ENCODE peak calls at places on chromosomes 7 and 10, in six cellular contexts. Y is left ventricle myocardium inferior, S is endothelial cell of umbilical vein, Q is ovary, D is brain microvascular endothelial cell, N is OCI-LY7. H is an unnamed sample.

GRCh38 chr7:12771378-12771877 is 84.0 kb downstream of the ARL4A start:
- DNase-seq in Y (no peak), Q (peak), N (no peak), S (peak), D (no peak), H (no peak)

GRCh38 chr10:91864744-91865143 is 44.5 kb downstream of the FGFBP3 start:
- DNase-seq in Q (no peak), S (no peak), D (no peak), Y (no peak), N (no peak), H (no peak)

GRCh38 chr7:82183633-82184032 is 259.9 kb downstream of the CACNA2D1 start:
- DNase-seq in Y (no peak), S (no peak), D (peak), N (no peak), Q (no peak), H (peak)

GRCh38 chr7:32536585-32536984 is 41.3 kb downstream of the AVL9 start:
- DNase-seq in D (peak), N (no peak), Y (no peak), Q (no peak), S (peak), H (no peak)

GRCh38 chr10:670038-670437 is 19.4 kb downstream of the DIP2C start:
- DNase-seq in D (no peak), S (no peak), Q (no peak), N (no peak), Y (no peak), H (no peak)

GRCh38 chr7:8982338-8982994 is 549.1 kb downstream of the NXPH1 start:
- DNase-seq in D (no peak), N (no peak), Q (no peak), Y (no peak), S (no peak), H (no peak)

GRCh38 chr10:101568054-101568745 is 19.9 kb downstream of the POLL start:
- DNase-seq in Y (no peak), D (no peak), Q (no peak), N (no peak), S (no peak), H (no peak)

GRCh38 chr7:98521089-98521692 is 95.9 kb upstream of the NPTX2 start:
- DNase-seq in Y (no peak), S (no peak), Q (no peak), D (no peak), N (no peak), H (no peak)

GRCh38 chr10:33198610-33199009 is 135.9 kb downstream of the NRP1 start:
- DNase-seq in S (peak), Y (no peak), D (no peak), N (no peak), Q (no peak), H (no peak)

GRCh38 chr7:30652132-30652531 is 30.1 kb downstream of the CRHR2 start:
- DNase-seq in N (no peak), D (no peak), Q (no peak), Y (no peak), S (no peak), H (no peak)

GRCh38 chr10:13404305-13404759 is 56.2 kb upstream of the SEPHS1 start:
- DNase-seq in S (peak), D (peak), Q (no peak), N (no peak), Y (no peak), H (no peak)

GRCh38 chr10:82294874-82295378 is 419.9 kb downstream of the NRG3 start:
- DNase-seq in N (no peak), Y (no peak), D (no peak), Q (no peak), S (no peak), H (no peak)

GRCh38 chr7:5629941-5630340 is 151.5 kb downstream of the RNF216 start:
- DNase-seq in Q (peak), N (no peak), D (peak), Y (no peak), S (peak), H (no peak)

GRCh38 chr10:21340341-21340740 is 185.1 kb downstream of the SKIDA1 start:
- DNase-seq in S (no peak), Q (no peak), Y (no peak), D (no peak), N (no peak), H (no peak)

GRCh38 chr7:55526770-55527169 is 45.5 kb downstream of the VOPP1 start:
- DNase-seq in S (no peak), Q (no peak), N (peak), Y (no peak), D (no peak), H (no peak)

GRCh38 chr10:119306514-119306951 is 99.2 kb downstream of the GRK5 start:
- DNase-seq in Y (no peak), S (peak), N (peak), D (no peak), Q (no peak), H (no peak)

GRCh38 chr7:50393547-50394252 is 56.5 kb downstream of the FIGNL1 start:
- DNase-seq in Y (no peak), Q (no peak), N (no peak), D (no peak), S (no peak), H (no peak)

GRCh38 chr10:79277579-79277978 is 69.7 kb upstream of the PPIF start:
- DNase-seq in S (no peak), Q (no peak), N (no peak), Y (no peak), D (no peak), H (no peak)

GRCh38 chr10:99981581-99982199 is 28.1 kb downstream of the DNMBP start:
- DNase-seq in N (no peak), D (no peak), Y (no peak), Q (no peak), S (no peak), H (no peak)

GRCh38 chr10:76082232-76082631 is 650.8 kb downstream of the LRMDA start:
- DNase-seq in N (no peak), S (no peak), Q (no peak), D (no peak), Y (no peak), H (peak)

GRCh38 chr7:144391823-144392255 is 11.7 kb downstream of the NOBOX start:
- DNase-seq in S (peak), N (peak), D (peak), Y (no peak), Q (no peak), H (no peak)

GRCh38 chr7:144670251-144670650 is 165.6 kb downstream of the TPK1 start:
- DNase-seq in Q (no peak), Y (no peak), D (no peak), S (peak), N (peak), H (no peak)

GRCh38 chr10:89302628-89303027 is 782 bp downstream of the IFIT2 start:
- DNase-seq in S (no peak), D (no peak), N (no peak), Q (no peak), Y (no peak), H (no peak)

GRCh38 chr7:27784399-27785053 is 44.6 kb downstream of the TAX1BP1 start:
- DNase-seq in N (peak), Q (no peak), Y (no peak), S (peak), D (peak), H (peak)

GRCh38 chr10:36358736-36359135 is 716.6 kb upstream of the FZD8 start:
- DNase-seq in D (no peak), N (no peak), S (no peak), Q (no peak), Y (no peak), H (no peak)

GRCh38 chr10:43120116-43120947 is 17.9 kb upstream of the CSGALNACT2 start:
- DNase-seq in S (no peak), D (no peak), Y (no peak), Q (no peak), N (no peak), H (no peak)

GRCh38 chr10:128274938-128275337 is 148.7 kb upstream of the MKI67 start:
- DNase-seq in S (no peak), N (no peak), Q (no peak), Y (no peak), D (no peak), H (peak)

GRCh38 chr7:144885453-144885852 is 49.6 kb upstream of the TPK1 start:
- DNase-seq in N (no peak), Y (no peak), Q (no peak), D (no peak), S (no peak), H (no peak)

GRCh38 chr7:20798081-20798693 is 11.5 kb upstream of the SP8 start:
- DNase-seq in Q (no peak), Y (no peak), D (no peak), S (peak), N (no peak), H (no peak)

GRCh38 chr10:113991091-113991860 is 52.4 kb upstream of the ADRB1 start:
- DNase-seq in Y (no peak), N (no peak), D (no peak), Q (no peak), S (no peak), H (no peak)

GRCh38 chr7:157548691-157549265 is 212.0 kb downstream of the DNAJB6 start:
- DNase-seq in Q (no peak), S (no peak), D (no peak), N (no peak), Y (no peak), H (no peak)

GRCh38 chr7:147586526-147586925 is 1004.0 kb upstream of the C7orf33 start:
- DNase-seq in Y (no peak), N (no peak), Q (no peak), D (no peak), S (no peak), H (no peak)

GRCh38 chr10:4981722-4982471 is 18.7 kb downstream of the AKR1C1 start:
- DNase-seq in S (peak), N (peak), Y (no peak), Q (no peak), D (no peak), H (no peak)
- H3K27ac ChIP-seq in S (no peak), N (no peak), Y (peak), Q (peak), D (no peak), H (no peak)

DNA sequence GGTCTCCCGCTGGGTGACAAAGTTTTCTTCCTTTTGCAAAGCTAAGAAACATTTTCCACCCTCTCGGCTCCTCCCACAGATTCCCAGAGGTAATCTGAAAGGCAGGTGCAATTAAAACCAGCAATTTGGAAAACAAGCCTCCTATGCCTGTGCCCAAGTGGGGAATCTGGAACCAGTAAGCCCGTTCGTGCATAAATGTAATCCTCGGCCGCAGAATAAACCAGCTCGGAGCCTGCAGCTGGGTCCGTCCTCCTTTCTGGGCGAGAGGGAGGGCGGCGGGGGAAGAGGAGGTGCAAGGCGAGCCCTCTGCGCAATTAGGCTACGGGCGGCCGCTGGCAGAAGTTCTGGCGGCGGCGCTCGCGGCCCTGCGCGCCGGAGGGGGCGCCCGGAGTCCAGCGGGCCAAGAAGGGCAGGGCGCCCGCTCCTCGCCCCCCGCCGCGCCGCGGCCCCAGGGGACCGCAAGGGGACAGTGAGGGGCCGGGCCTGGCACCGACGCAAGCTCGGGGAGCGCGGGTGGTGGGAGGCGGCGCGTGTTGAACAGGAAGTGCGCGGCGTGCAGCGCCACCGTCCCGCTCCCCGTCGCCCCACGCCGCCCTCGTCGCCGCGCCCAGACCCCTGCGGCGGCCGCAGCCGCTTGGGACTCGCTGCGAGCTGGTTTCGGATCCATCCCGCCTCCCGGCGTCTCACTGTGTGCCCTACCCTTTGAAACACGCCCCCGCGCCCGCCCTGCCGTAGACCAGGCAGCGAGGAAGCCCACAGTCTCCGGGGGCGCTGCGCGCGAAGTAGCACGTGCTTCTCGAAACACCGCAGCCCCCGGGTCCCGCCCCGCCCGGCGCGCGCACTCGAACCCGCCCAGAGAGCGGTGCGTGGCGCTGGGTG is at the start of gene PRKAG2:
- DNase-seq in S (peak), D (no peak), Q (peak), Y (peak), N (no peak), H (no peak)
- H3K27ac ChIP-seq in S (no peak), D (no peak), Q (peak), Y (peak), N (no peak), H (no peak)

GRCh38 chr10:112271982-112272381 is 11.2 kb upstream of the TECTB start:
- DNase-seq in N (no peak), Q (no peak), D (peak), S (no peak), Y (no peak), H (no peak)
- H3K27ac ChIP-seq in N (no peak), Q (no peak), D (no peak), S (no peak), Y (no peak), H (peak)

GRCh38 chr7:121046893-121047468 is 58.5 kb downstream of the CPED1 start:
- DNase-seq in Q (no peak), Y (no peak), S (peak), D (peak), N (no peak), H (no peak)

GRCh38 chr7:121049897-121050296 is 61.4 kb downstream of the CPED1 start:
- DNase-seq in Q (no peak), N (no peak), Y (no peak), S (no peak), D (no peak), H (no peak)

GRCh38 chr7:121046009-121046408 is 57.5 kb downstream of the CPED1 start:
- DNase-seq in N (no peak), Y (no peak), Q (no peak), S (no peak), D (no peak), H (no peak)

GRCh38 chr7:121048195-121048594 is 59.7 kb downstream of the CPED1 start:
- DNase-seq in S (no peak), Q (no peak), Y (no peak), N (no peak), D (no peak), H (no peak)

DNA sequence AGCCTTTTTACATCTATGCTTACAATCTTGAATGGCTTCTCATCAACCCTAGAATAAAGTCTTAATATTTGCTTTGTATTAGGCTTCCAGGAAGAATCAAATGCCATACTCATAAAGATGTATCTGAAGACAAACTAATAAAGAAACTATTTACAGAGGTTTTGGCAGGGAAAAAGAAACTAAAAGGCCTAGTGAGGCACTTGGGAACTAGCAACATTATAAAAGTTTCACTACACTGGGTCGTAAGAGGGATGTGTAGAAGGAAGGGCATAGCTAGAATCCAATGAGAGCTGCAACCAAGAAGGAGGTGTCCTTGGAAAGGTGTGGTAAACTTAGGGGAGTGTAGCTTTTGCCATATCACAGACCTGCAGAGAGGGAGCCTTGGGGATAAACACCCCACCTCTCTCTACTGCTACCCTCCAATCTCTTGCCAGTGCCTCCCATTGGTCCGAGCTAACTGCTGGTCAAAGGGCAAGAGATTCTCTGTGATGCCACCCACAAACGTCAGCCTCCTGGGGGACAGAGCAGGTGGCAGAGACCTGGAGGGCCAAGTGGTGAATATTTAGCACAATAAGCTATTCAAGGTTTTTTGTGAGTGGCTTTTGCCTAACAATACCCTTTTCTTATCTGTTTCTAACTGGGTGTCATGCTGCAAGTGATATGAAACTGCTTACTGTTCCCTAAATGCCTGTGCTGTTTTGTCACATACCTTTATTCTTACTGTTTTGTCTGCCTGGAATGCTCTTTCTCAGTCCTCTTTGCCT is 60.7 kb downstream of the CPED1 start:
- DNase-seq in Q (no peak), D (no peak), N (no peak), Y (no peak), S (no peak), H (no peak)
- H3K27ac ChIP-seq in Q (no peak), D (no peak), N (no peak), Y (no peak), S (no peak), H (no peak)

GRCh38 chr10:95403690-95404459 is 113.1 kb upstream of the PDLIM1 start:
- DNase-seq in D (no peak), Q (no peak), Y (peak), S (no peak), N (no peak), H (no peak)
- H3K27ac ChIP-seq in D (no peak), Q (no peak), Y (peak), S (no peak), N (no peak), H (no peak)

DNA sequence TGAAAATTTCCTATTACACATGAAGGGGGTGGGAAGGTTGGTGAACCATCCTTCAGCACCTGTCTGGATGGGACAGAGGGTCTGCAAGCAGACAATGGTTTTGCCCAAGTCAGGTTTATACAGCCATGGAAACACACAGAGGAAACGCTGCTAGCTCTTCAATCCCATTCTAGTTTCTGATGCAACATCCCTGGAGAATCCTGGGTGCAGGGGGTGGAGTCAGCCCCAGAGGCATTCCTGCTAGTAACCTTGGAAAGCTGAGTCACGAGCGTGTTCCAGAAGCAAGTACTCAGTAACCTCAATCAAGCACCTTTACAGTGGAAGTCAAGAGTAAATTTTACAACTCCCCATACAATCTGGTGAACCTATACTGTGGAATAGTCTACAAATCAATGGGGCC is 95.2 kb downstream of the ZRANB1 start:
- DNase-seq in Q (no peak), N (no peak), D (peak), Y (no peak), S (no peak), H (peak)
- H3K27ac ChIP-seq in Q (no peak), N (no peak), D (peak), Y (peak), S (no peak), H (peak)

DNA sequence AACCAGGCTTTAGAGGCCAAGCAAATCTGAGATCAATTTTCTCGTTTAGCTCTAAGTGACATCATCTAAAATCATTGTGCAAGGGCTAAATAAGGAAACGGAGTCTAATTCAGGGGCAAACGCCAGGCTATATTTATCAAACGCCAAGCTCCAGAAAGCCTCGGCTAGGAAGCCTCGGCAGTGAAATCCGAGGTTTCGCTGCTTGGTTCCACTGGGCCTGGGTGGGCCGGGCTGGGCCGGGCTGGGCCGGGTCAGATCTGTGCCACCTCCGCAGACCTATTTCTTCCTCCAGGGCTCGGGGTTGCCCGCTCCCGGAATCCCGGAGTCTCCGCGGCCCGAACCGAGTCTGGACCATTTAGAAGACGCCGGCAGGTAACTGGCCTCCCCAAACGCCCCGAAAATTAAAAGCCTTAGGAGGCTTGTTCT is 459 bp upstream of the FEZF1 start:
- DNase-seq in Y (no peak), N (no peak), S (no peak), Q (no peak), D (no peak), H (no peak)
- H3K27ac ChIP-seq in Y (no peak), N (no peak), S (no peak), Q (no peak), D (no peak), H (no peak)

DNA sequence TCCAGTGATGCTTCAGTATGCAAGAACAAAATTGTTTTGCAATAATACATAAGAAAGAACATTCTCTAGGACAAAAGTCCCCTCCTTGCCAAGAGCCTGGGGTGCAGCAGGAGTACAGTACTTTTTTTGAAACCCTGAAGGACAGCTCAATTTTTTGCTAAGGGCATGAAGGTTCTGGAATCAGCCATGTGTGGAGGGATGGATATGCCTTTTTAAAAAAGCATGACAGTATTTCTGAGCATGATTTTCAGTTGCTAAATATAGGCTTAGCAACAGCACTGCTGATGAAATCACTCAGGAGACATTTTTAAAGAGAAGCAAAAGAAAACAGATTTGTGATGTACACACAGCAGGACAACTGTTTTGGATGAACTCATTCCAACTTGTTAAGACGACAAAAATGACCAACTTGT is 39.2 kb downstream of the HBP1 start:
- DNase-seq in N (peak), D (peak), Q (no peak), S (no peak), Y (no peak), H (no peak)
- H3K27ac ChIP-seq in N (no peak), D (peak), Q (no peak), S (no peak), Y (peak), H (no peak)

DNA sequence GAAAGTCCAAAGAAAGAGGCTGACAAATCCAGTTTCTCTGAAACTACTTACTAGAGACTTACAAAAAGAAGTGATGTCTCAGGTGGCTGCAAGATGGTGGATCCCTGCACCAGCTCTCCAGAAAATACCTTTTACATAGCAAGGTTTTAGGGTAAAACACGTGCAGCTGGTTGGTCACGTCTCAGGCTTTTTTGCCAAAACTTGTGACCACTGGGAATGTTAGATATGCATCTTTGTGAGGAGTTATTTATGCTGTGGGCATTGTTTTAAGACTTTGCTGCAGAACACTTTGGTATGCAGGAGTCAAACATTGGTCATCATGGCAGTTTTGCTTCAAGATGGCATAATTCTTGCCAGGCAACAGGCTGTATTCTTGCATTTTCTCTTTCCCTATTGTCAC is 1352.8 kb downstream of the REEP3 start:
- DNase-seq in Y (no peak), D (no peak), S (peak), N (no peak), Q (no peak), H (no peak)
- H3K27ac ChIP-seq in Y (no peak), D (no peak), S (peak), N (no peak), Q (no peak), H (no peak)